ENCODE peak calls at places on chromosomes 4 and X, in eight cellular contexts. Y, I, N, B, G, J, W and S are unnamed samples.

GRCh38 chr4:147037089-147037488 is 91.4 kb upstream of the TTC29 start:
- DNase-seq in Y (no peak), I (no peak), N (no peak), B (no peak), G (no peak), J (no peak), W (no peak), S (no peak)

GRCh38 chr4:183377491-183377890 is 55.3 kb upstream of the CLDN24 start:
- DNase-seq in Y (no peak), I (no peak), N (no peak), B (no peak), G (no peak), J (no peak), W (no peak), S (no peak)

GRCh38 chrX:129593137-129593536 is 53.1 kb downstream of the OCRL start:
- DNase-seq in Y (peak), I (no peak), N (no peak), B (no peak), G (no peak), J (peak), W (no peak), S (peak)

GRCh38 chr4:84956014-84956413 is 10.5 kb downstream of the WDFY3 start:
- DNase-seq in Y (no peak), I (no peak), N (no peak), B (no peak), G (no peak), J (no peak), W (no peak), S (no peak)

GRCh38 chrX:20066968-20067708 is 49.6 kb downstream of the MAP7D2 start:
- DNase-seq in Y (peak), I (no peak), N (no peak), B (no peak), G (peak), J (peak), W (no peak), S (peak)

GRCh38 chrX:31499120-31499519 is 427.3 kb upstream of the FTHL17 start:
- DNase-seq in Y (peak), I (no peak), N (no peak), B (no peak), G (no peak), J (peak), W (no peak), S (peak)

GRCh38 chr4:181949704-181950312 is 293.4 kb upstream of the TENM3 start:
- DNase-seq in Y (no peak), I (no peak), N (no peak), B (no peak), G (no peak), J (no peak), W (no peak), S (no peak)

GRCh38 chr4:31905363-31905762 is 1185.2 kb downstream of the PCDH7 start:
- DNase-seq in Y (no peak), I (no peak), N (no peak), B (no peak), G (no peak), J (no peak), W (no peak), S (no peak)

GRCh38 chr4:76305971-76306881 is at the start of gene STBD1:
- DNase-seq in Y (peak), I (peak), N (no peak), B (peak), G (peak), J (peak), W (peak), S (peak)

GRCh38 chr4:26753642-26754041 is 107.0 kb upstream of the STIM2 start:
- DNase-seq in Y (peak), I (no peak), N (no peak), B (peak), G (peak), J (peak), W (no peak), S (no peak)

GRCh38 chrX:49002091-49002935 is at the start of gene GRIPAP1:
- DNase-seq in Y (peak), I (peak), N (peak), B (peak), G (peak), J (peak), W (peak), S (peak)

GRCh38 chr4:38387348-38387747 is 276.7 kb upstream of the KLF3 start:
- DNase-seq in Y (peak), I (peak), N (no peak), B (peak), G (no peak), J (peak), W (no peak), S (no peak)

GRCh38 chrX:109974906-109975655 is 27.8 kb upstream of the TMEM164 start:
- DNase-seq in Y (peak), I (no peak), N (no peak), B (no peak), G (no peak), J (no peak), W (no peak), S (no peak)

GRCh38 chr4:183747931-183748664 is 89.0 kb downstream of the TRAPPC11 start:
- DNase-seq in Y (peak), I (no peak), N (no peak), B (no peak), G (no peak), J (no peak), W (no peak), S (peak)

GRCh38 chr4:143356493-143356892 is 19.8 kb downstream of the GAB1 start:
- DNase-seq in Y (no peak), I (no peak), N (no peak), B (no peak), G (no peak), J (no peak), W (no peak), S (no peak)

GRCh38 chr4:8224596-8225289 is 25.7 kb downstream of the SH3TC1 start:
- DNase-seq in Y (no peak), I (no peak), N (no peak), B (no peak), G (no peak), J (no peak), W (no peak), S (no peak)
- TF ChIP-seq CTCF in Y (no peak), I (no peak), N (no peak), B (no peak), G (no peak), J (no peak), W (no peak), S (no peak)

GRCh38 chrX:23953908-23954269 is 46.1 kb downstream of the CXorf58 start:
- DNase-seq in Y (no peak), I (no peak), N (no peak), B (no peak), G (no peak), J (no peak), W (no peak), S (no peak)

GRCh38 chrX:23954396-23954795 is 46.6 kb downstream of the CXorf58 start:
- DNase-seq in Y (no peak), I (no peak), N (no peak), B (no peak), G (no peak), J (no peak), W (no peak), S (no peak)

GRCh38 chrX:23952984-23953907 is 45.4 kb downstream of the CXorf58 start:
- DNase-seq in Y (peak), I (no peak), N (no peak), B (no peak), G (no peak), J (no peak), W (no peak), S (no peak)

GRCh38 chrX:23952401-23952800 is 44.6 kb downstream of the CXorf58 start:
- DNase-seq in Y (no peak), I (no peak), N (no peak), B (no peak), G (no peak), J (no peak), W (no peak), S (no peak)
- H3K4me3 ChIP-seq in Y (no peak), I (no peak), N (no peak), B (no peak), G (no peak), J (no peak), W (no peak), S (no peak)

GRCh38 chrX:135543924-135544323 is 23.5 kb downstream of the INTS6L start:
- DNase-seq in Y (no peak), I (no peak), N (no peak), B (no peak), G (no peak), J (no peak), W (no peak), S (no peak)
- TF ChIP-seq CTCF in Y (no peak), I (no peak), N (no peak), B (peak), G (no peak), J (no peak), W (no peak), S (no peak)

GRCh38 chr4:88452941-88453340 is 4.0 kb upstream of the HERC5 start:
- DNase-seq in Y (no peak), I (no peak), N (no peak), B (no peak), G (no peak), J (no peak), W (no peak), S (no peak)

GRCh38 chr4:88457307-88458090 is 580 bp downstream of the HERC5 start:
- DNase-seq in Y (peak), I (peak), N (no peak), B (peak), G (no peak), J (peak), W (no peak), S (peak)

GRCh38 chr4:88456757-88457306 is at the start of gene HERC5:
- DNase-seq in Y (peak), I (peak), N (peak), B (peak), G (peak), J (peak), W (peak), S (peak)

GRCh38 chr4:88458091-88458740 is 1.3 kb downstream of the HERC5 start:
- DNase-seq in Y (no peak), I (no peak), N (no peak), B (no peak), G (no peak), J (no peak), W (no peak), S (peak)
- H3K4me3 ChIP-seq in Y (no peak), I (peak), N (no peak), B (peak), G (no peak), J (no peak), W (peak), S (no peak)

GRCh38 chr4:107824367-107825071 is at the start of gene SGMS2:
- DNase-seq in Y (peak), I (peak), N (peak), B (peak), G (peak), J (peak), W (peak), S (peak)
- TF ChIP-seq CTCF in Y (no peak), I (no peak), N (no peak), B (no peak), G (peak), J (no peak), W (no peak), S (no peak)

GRCh38 chr4:138182838-138183426 is 59.2 kb downstream of the SLC7A11 start:
- DNase-seq in Y (peak), I (no peak), N (peak), B (no peak), G (peak), J (peak), W (no peak), S (peak)
- H3K4me3 ChIP-seq in Y (no peak), I (no peak), N (no peak), B (no peak), G (no peak), J (no peak), W (no peak), S (no peak)